ENCODE peak calls at places on chromosomes 5 and 9, in four cellular contexts. Z, T, H and Q are unnamed samples.

GRCh38 chr9:111916234-111916645 is 19.6 kb downstream of the UGCG start:
- DNase-seq in Z (no peak), T (no peak), H (no peak), Q (no peak)

GRCh38 chr9:93620881-93621820 is 44.8 kb downstream of the PHF2 start:
- DNase-seq in Z (no peak), T (peak), H (no peak), Q (no peak)

GRCh38 chr5:135880278-135880677 is 15.4 kb downstream of the IL9 start:
- DNase-seq in Z (no peak), T (no peak), H (no peak), Q (no peak)

GRCh38 chr5:157450024-157450423 is 10.0 kb upstream of the NIPAL4 start:
- DNase-seq in Z (no peak), T (no peak), H (no peak), Q (no peak)

GRCh38 chr5:119275146-119275872 is 80.5 kb upstream of the TNFAIP8 start:
- DNase-seq in Z (no peak), T (no peak), H (no peak), Q (no peak)

GRCh38 chr9:129637102-129637501 is 4.8 kb downstream of the ASB6 start:
- DNase-seq in Z (no peak), T (no peak), H (no peak), Q (no peak)

GRCh38 chr5:16615737-16616535 is 861 bp downstream of the RETREG1 start:
- DNase-seq in Z (no peak), T (peak), H (peak), Q (no peak)

GRCh38 chr9:76916231-76916630 is 10.3 kb upstream of the PRUNE2 start:
- DNase-seq in Z (no peak), T (peak), H (no peak), Q (no peak)

GRCh38 chr5:149284501-149284900 is 12.8 kb downstream of the AFAP1L1 start:
- DNase-seq in Z (no peak), T (no peak), H (no peak), Q (no peak)

GRCh38 chr5:170755679-170756456 is 27.7 kb upstream of the GABRP start:
- DNase-seq in Z (no peak), T (peak), H (no peak), Q (no peak)

GRCh38 chr5:160837211-160837610 is 14.8 kb downstream of the ATP10B start:
- DNase-seq in Z (no peak), T (no peak), H (no peak), Q (no peak)

GRCh38 chr9:129317179-129318011 is 139.3 kb upstream of the IER5L start:
- DNase-seq in Z (no peak), T (no peak), H (no peak), Q (no peak)

GRCh38 chr5:176162206-176162605 is 76.0 kb upstream of the SIMC1 start:
- DNase-seq in Z (no peak), T (no peak), H (no peak), Q (no peak)

GRCh38 chr5:180161420-180162303 is 47.3 kb downstream of the RASGEF1C start:
- DNase-seq in Z (no peak), T (no peak), H (no peak), Q (no peak)

GRCh38 chr5:174371600-174372094 is 326.1 kb downstream of the NSG2 start:
- DNase-seq in Z (no peak), T (no peak), H (no peak), Q (no peak)

GRCh38 chr9:4197548-4197947 is 102.3 kb downstream of the GLIS3 start:
- DNase-seq in Z (no peak), T (no peak), H (no peak), Q (no peak)